ENCODE peak calls at places on chromosomes 3 and 15, in six cellular contexts. One of them, this sample, is unnamed.

GRCh38 chr3:40398346-40398745 is 11.4 kb downstream of the ENTPD3 start:
- DNase-seq in HepG2: peak
- DNase-seq in GM12892: no peak
- DNase-seq in GM12878: no peak
- DNase-seq in K562: no peak
- DNase-seq in H1: no peak
- DNase-seq in this sample: no peak

GRCh38 chr3:155701882-155702465 is 42.9 kb downstream of the PLCH1 start:
- DNase-seq in HepG2: peak
- DNase-seq in GM12892: no peak
- DNase-seq in GM12878: no peak
- DNase-seq in K562: peak
- DNase-seq in H1: no peak
- DNase-seq in this sample: no peak

GRCh38 chr3:150414273-150414672 is 6.2 kb downstream of the TSC22D2 start:
- DNase-seq in HepG2: peak
- DNase-seq in GM12892: no peak
- DNase-seq in GM12878: no peak
- DNase-seq in K562: no peak
- DNase-seq in H1: no peak
- DNase-seq in this sample: no peak

GRCh38 chr3:106018929-106019328 is 150.1 kb upstream of the CBLB start:
- DNase-seq in HepG2: no peak
- DNase-seq in GM12892: no peak
- DNase-seq in GM12878: no peak
- DNase-seq in K562: no peak
- DNase-seq in H1: no peak
- DNase-seq in this sample: no peak

GRCh38 chr15:47184405-47185221 is 532.7 kb upstream of the SEMA6D start:
- DNase-seq in HepG2: no peak
- DNase-seq in GM12892: peak
- DNase-seq in GM12878: no peak
- DNase-seq in K562: no peak
- DNase-seq in H1: no peak
- DNase-seq in this sample: no peak

GRCh38 chr3:10668077-10668476 is 148.0 kb upstream of the SLC6A11 start:
- DNase-seq in HepG2: no peak
- DNase-seq in GM12892: no peak
- DNase-seq in GM12878: no peak
- DNase-seq in K562: no peak
- DNase-seq in H1: no peak
- DNase-seq in this sample: no peak

GRCh38 chr3:114437897-114438296 is 144.1 kb downstream of the TIGIT start:
- DNase-seq in HepG2: no peak
- DNase-seq in GM12892: no peak
- DNase-seq in GM12878: no peak
- DNase-seq in K562: no peak
- DNase-seq in H1: no peak
- DNase-seq in this sample: no peak

GRCh38 chr3:85172001-85172400 is 213.2 kb downstream of the CADM2 start:
- DNase-seq in HepG2: no peak
- DNase-seq in GM12892: no peak
- DNase-seq in GM12878: no peak
- DNase-seq in K562: no peak
- DNase-seq in H1: no peak
- DNase-seq in this sample: no peak

GRCh38 chr3:125207949-125208568 is 4.5 kb downstream of the SLC12A8 start:
- DNase-seq in HepG2: no peak
- DNase-seq in GM12892: no peak
- DNase-seq in GM12878: no peak
- DNase-seq in K562: no peak
- DNase-seq in H1: no peak
- DNase-seq in this sample: no peak

DNA sequence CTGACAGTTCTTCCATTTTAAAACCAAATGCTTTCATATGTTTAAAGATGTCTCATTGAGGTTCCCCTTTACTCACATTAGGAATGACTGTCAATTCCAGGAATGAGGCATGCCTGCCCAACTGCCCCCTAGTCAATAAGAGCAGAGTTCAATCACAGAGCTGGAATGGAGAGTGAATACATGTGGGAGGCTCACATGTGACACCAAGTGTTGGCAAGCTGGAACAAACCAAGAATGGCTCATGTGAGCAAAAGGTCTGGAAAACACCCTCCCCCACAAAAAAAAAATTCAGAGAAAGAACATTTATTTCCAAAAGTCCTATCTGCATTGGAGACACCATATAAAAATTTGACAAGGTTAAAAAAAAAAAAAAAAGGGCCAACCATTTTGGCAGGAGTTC is 3.7 kb downstream of the PBRM1 start:
- DNase-seq in HepG2: peak
- DNase-seq in GM12892: no peak
- DNase-seq in GM12878: no peak
- DNase-seq in K562: peak
- DNase-seq in H1: no peak
- DNase-seq in this sample: no peak
- TF ChIP-seq TAF1 in HepG2: no peak
- TF ChIP-seq TAF1 in GM12892: no peak
- TF ChIP-seq TAF1 in GM12878: no peak
- TF ChIP-seq TAF1 in K562: no peak
- TF ChIP-seq TAF1 in H1: no peak
- TF ChIP-seq TAF1 in this sample: no peak

GRCh38 chr15:25683911-25684310 is 179.2 kb downstream of the ATP10A start:
- DNase-seq in HepG2: no peak
- DNase-seq in GM12892: no peak
- DNase-seq in GM12878: no peak
- DNase-seq in K562: no peak
- DNase-seq in H1: no peak
- DNase-seq in this sample: no peak

GRCh38 chr15:25683415-25683814 is 179.7 kb downstream of the ATP10A start:
- DNase-seq in HepG2: no peak
- DNase-seq in GM12892: no peak
- DNase-seq in GM12878: no peak
- DNase-seq in K562: no peak
- DNase-seq in H1: no peak
- DNase-seq in this sample: no peak

GRCh38 chr15:25682349-25682748 is 180.8 kb downstream of the ATP10A start:
- DNase-seq in HepG2: no peak
- DNase-seq in GM12892: no peak
- DNase-seq in GM12878: no peak
- DNase-seq in K562: no peak
- DNase-seq in H1: no peak
- DNase-seq in this sample: no peak

GRCh38 chr15:25685216-25685569 is 177.9 kb downstream of the ATP10A start:
- DNase-seq in HepG2: no peak
- DNase-seq in GM12892: no peak
- DNase-seq in GM12878: no peak
- DNase-seq in K562: no peak
- DNase-seq in H1: no peak
- DNase-seq in this sample: no peak

GRCh38 chr15:25684521-25685215 is 178.5 kb downstream of the ATP10A start:
- DNase-seq in HepG2: no peak
- DNase-seq in GM12892: no peak
- DNase-seq in GM12878: no peak
- DNase-seq in K562: no peak
- DNase-seq in H1: no peak
- DNase-seq in this sample: no peak
- TF ChIP-seq TAF1 in HepG2: no peak
- TF ChIP-seq TAF1 in GM12892: no peak
- TF ChIP-seq TAF1 in GM12878: no peak
- TF ChIP-seq TAF1 in K562: no peak
- TF ChIP-seq TAF1 in H1: no peak
- TF ChIP-seq TAF1 in this sample: no peak

GRCh38 chr15:62739507-62739906 is 303.0 kb upstream of the TPM1 start:
- DNase-seq in HepG2: no peak
- DNase-seq in GM12892: no peak
- DNase-seq in GM12878: no peak
- DNase-seq in K562: no peak
- DNase-seq in H1: no peak
- DNase-seq in this sample: no peak

GRCh38 chr15:62741106-62741505 is 301.4 kb upstream of the TPM1 start:
- DNase-seq in HepG2: no peak
- DNase-seq in GM12892: no peak
- DNase-seq in GM12878: no peak
- DNase-seq in K562: no peak
- DNase-seq in H1: no peak
- DNase-seq in this sample: no peak

GRCh38 chr15:62737551-62737950 is 305.0 kb upstream of the TPM1 start:
- DNase-seq in HepG2: no peak
- DNase-seq in GM12892: no peak
- DNase-seq in GM12878: no peak
- DNase-seq in K562: no peak
- DNase-seq in H1: no peak
- DNase-seq in this sample: no peak

GRCh38 chr15:62740141-62741004 is 302.2 kb upstream of the TPM1 start:
- DNase-seq in HepG2: no peak
- DNase-seq in GM12892: no peak
- DNase-seq in GM12878: no peak
- DNase-seq in K562: no peak
- DNase-seq in H1: no peak
- DNase-seq in this sample: no peak

DNA sequence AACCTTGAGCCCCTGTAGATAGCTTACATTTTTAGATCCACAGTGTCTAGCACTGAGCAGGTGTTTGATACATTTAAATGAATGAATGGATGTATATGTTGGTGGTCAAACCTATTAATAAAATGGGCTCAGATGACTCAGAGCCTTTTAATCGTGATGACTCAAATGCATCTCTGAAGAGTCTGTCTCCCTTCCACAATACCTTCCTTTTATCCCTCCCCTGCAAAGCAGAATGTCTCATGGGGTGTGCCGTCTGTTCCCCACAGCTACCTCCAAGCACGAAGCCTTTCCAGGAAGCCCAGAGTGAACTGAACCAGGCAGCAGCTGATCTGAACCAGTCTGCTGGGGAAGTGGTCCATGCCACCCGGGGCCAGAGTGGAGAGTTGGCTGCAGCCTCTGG is 303.5 kb upstream of the TPM1 start:
- DNase-seq in HepG2: no peak
- DNase-seq in GM12892: no peak
- DNase-seq in GM12878: no peak
- DNase-seq in K562: no peak
- DNase-seq in H1: no peak
- DNase-seq in this sample: no peak
- TF ChIP-seq TAF1 in HepG2: no peak
- TF ChIP-seq TAF1 in GM12892: no peak
- TF ChIP-seq TAF1 in GM12878: no peak
- TF ChIP-seq TAF1 in K562: no peak
- TF ChIP-seq TAF1 in H1: no peak
- TF ChIP-seq TAF1 in this sample: no peak

GRCh38 chr3:97974996-97975395 is 2.8 kb upstream of the RIOX2 start:
- DNase-seq in HepG2: no peak
- DNase-seq in GM12892: no peak
- DNase-seq in GM12878: no peak
- DNase-seq in K562: no peak
- DNase-seq in H1: no peak
- DNase-seq in this sample: no peak

GRCh38 chr3:97981886-97982285 is 9.7 kb upstream of the RIOX2 start:
- DNase-seq in HepG2: no peak
- DNase-seq in GM12892: no peak
- DNase-seq in GM12878: no peak
- DNase-seq in K562: no peak
- DNase-seq in H1: no peak
- DNase-seq in this sample: no peak

GRCh38 chr3:97984061-97984460 is 11.8 kb upstream of the RIOX2 start:
- DNase-seq in HepG2: no peak
- DNase-seq in GM12892: no peak
- DNase-seq in GM12878: no peak
- DNase-seq in K562: no peak
- DNase-seq in H1: no peak
- DNase-seq in this sample: no peak

GRCh38 chr3:97975466-97975865 is 3.2 kb upstream of the RIOX2 start:
- DNase-seq in HepG2: no peak
- DNase-seq in GM12892: no peak
- DNase-seq in GM12878: no peak
- DNase-seq in K562: no peak
- DNase-seq in H1: no peak
- DNase-seq in this sample: no peak

GRCh38 chr3:97979610-97980009 is 7.4 kb upstream of the RIOX2 start:
- DNase-seq in HepG2: peak
- DNase-seq in GM12892: no peak
- DNase-seq in GM12878: no peak
- DNase-seq in K562: no peak
- DNase-seq in H1: no peak
- DNase-seq in this sample: no peak
- TF ChIP-seq TAF1 in HepG2: no peak
- TF ChIP-seq TAF1 in GM12892: no peak
- TF ChIP-seq TAF1 in GM12878: no peak
- TF ChIP-seq TAF1 in K562: no peak
- TF ChIP-seq TAF1 in H1: no peak
- TF ChIP-seq TAF1 in this sample: no peak

DNA sequence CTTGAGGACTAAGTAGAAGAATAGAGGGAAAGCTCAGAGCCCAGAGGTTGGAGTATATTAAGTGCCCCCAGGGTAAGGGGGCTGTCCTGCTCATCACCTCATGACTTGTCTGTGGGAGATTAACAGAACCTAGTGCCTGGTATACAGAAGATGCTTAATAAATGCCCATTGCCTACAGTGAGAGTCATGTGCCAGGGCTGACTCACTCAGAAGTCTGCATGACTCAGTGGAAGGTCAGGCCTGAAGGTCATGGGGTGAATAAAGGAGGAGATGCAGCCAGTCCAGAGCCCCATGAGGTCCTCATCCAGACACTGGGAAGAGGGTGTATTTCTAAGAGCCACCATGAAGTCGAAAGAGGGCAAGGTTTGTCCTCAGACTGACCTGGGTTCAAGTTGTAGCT is 62.5 kb upstream of the TLE3 start:
- DNase-seq in HepG2: no peak
- DNase-seq in GM12892: no peak
- DNase-seq in GM12878: no peak
- DNase-seq in K562: no peak
- DNase-seq in H1: no peak
- DNase-seq in this sample: no peak
- TF ChIP-seq TAF1 in HepG2: no peak
- TF ChIP-seq TAF1 in GM12892: no peak
- TF ChIP-seq TAF1 in GM12878: no peak
- TF ChIP-seq TAF1 in K562: no peak
- TF ChIP-seq TAF1 in H1: no peak
- TF ChIP-seq TAF1 in this sample: no peak